ENCODE peak calls at places on chromosomes 7 and 10, in five cellular contexts. M is neural progenitor cell, N is lung, T is WERI-Rb-1, B is ascending aorta. A is an unnamed sample.

GRCh38 chr10:78190051-78190450 is 156.4 kb downstream of the RPS24 start:
- DNase-seq in B (no peak), M (no peak), T (no peak), N (no peak), A (no peak)

GRCh38 chr10:1086787-1087186 is 30.6 kb downstream of the WDR37 start:
- DNase-seq in B (no peak), M (no peak), T (no peak), N (no peak), A (no peak)

GRCh38 chr7:105480931-105481330 is 41.1 kb downstream of the PUS7 start:
- DNase-seq in N (no peak), B (no peak), T (no peak), M (no peak), A (no peak)

GRCh38 chr7:25710954-25711353 is 441.0 kb upstream of the NFE2L3 start:
- DNase-seq in B (no peak), N (no peak), T (no peak), M (no peak), A (no peak)

GRCh38 chr7:2143450-2143849 is 89.3 kb downstream of the MAD1L1 start:
- DNase-seq in N (no peak), T (no peak), B (no peak), M (no peak), A (no peak)

GRCh38 chr10:76085773-76086570 is 654.5 kb downstream of the LRMDA start:
- DNase-seq in T (no peak), N (no peak), B (no peak), M (no peak), A (no peak)

GRCh38 chr10:77274046-77274795 is 363.4 kb downstream of the KCNMA1 start:
- DNase-seq in B (no peak), M (peak), N (no peak), T (no peak), A (no peak)

GRCh38 chr7:90661290-90662151 is 65.4 kb downstream of the CDK14 start:
- DNase-seq in M (peak), B (no peak), N (no peak), T (peak), A (no peak)

GRCh38 chr10:7819126-7819470 is 793 bp downstream of the TAF3 start:
- DNase-seq in B (no peak), T (peak), N (peak), M (peak), A (peak)

GRCh38 chr10:124000792-124001201 is 92.6 kb downstream of the CHST15 start:
- DNase-seq in M (no peak), N (peak), T (no peak), B (no peak), A (no peak)

GRCh38 chr10:31274310-31274709 is 44.7 kb upstream of the ZEB1 start:
- DNase-seq in N (no peak), M (no peak), B (no peak), T (no peak), A (no peak)

GRCh38 chr10:88115968-88116367 is 252.5 kb downstream of the PTEN start:
- DNase-seq in T (no peak), N (no peak), M (no peak), B (no peak), A (no peak)

GRCh38 chr7:7821517-7821916 is 103.1 kb upstream of the RPA3 start:
- DNase-seq in B (no peak), M (peak), T (no peak), N (no peak), A (no peak)

GRCh38 chr10:71309919-71310318 is 9.1 kb upstream of the SLC29A3 start:
- DNase-seq in B (no peak), T (no peak), M (no peak), N (no peak), A (no peak)

GRCh38 chr7:138460649-138461607 is 869 bp downstream of the TRIM24 start:
- DNase-seq in M (peak), T (peak), B (no peak), N (peak), A (no peak)

GRCh38 chr7:50507898-50508470 is 57.2 kb downstream of the DDC start:
- DNase-seq in T (peak), B (no peak), M (peak), N (no peak), A (no peak)

GRCh38 chr7:152144557-152145245 is 119.2 kb downstream of the GALNT11 start:
- DNase-seq in N (no peak), T (no peak), M (no peak), B (no peak), A (no peak)

GRCh38 chr7:152149363-152149762 is 123.9 kb downstream of the GALNT11 start:
- DNase-seq in M (no peak), B (no peak), N (no peak), T (no peak), A (no peak)

GRCh38 chr7:152148706-152149105 is 123.2 kb downstream of the GALNT11 start:
- DNase-seq in M (no peak), N (no peak), B (no peak), T (no peak), A (no peak)

GRCh38 chr7:152142976-152143665 is 117.6 kb downstream of the GALNT11 start:
- DNase-seq in M (no peak), N (no peak), B (no peak), T (no peak), A (no peak)

GRCh38 chr7:152145853-152146466 is 120.5 kb downstream of the GALNT11 start:
- DNase-seq in T (peak), M (peak), B (no peak), N (no peak), A (no peak)
- TF ChIP-seq CTCF in T (peak), M (peak), B (peak), N (peak), A (no peak)

DNA sequence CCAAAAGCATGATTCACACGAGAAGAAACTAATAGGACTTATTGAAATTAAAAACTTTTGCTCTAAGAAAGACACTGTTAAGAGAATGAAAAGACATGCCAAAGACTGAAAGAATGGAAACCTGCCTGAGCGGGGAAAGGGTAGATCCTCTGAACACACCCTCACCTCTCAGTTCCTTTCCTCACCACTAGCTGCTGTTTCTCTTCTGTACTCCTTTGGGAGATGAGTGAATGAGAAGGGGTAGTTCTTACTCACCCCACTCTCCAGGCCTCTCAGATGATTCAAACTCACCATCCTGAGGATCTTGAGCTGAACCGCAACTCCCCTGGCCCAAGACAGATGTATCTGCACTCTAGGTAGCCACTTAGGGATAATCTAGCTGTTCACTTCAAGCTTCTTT is 41.9 kb downstream of the IQUB start:
- DNase-seq in B (no peak), M (no peak), N (no peak), T (no peak), A (no peak)
- TF ChIP-seq CTCF in B (no peak), M (peak), N (no peak), T (peak), A (no peak)

GRCh38 chr7:151115121-151115835 is 29.0 kb downstream of the AGAP3 start:
- DNase-seq in M (peak), T (no peak), N (no peak), B (no peak), A (no peak)
- TF ChIP-seq CTCF in M (peak), T (no peak), N (no peak), B (no peak), A (no peak)

DNA sequence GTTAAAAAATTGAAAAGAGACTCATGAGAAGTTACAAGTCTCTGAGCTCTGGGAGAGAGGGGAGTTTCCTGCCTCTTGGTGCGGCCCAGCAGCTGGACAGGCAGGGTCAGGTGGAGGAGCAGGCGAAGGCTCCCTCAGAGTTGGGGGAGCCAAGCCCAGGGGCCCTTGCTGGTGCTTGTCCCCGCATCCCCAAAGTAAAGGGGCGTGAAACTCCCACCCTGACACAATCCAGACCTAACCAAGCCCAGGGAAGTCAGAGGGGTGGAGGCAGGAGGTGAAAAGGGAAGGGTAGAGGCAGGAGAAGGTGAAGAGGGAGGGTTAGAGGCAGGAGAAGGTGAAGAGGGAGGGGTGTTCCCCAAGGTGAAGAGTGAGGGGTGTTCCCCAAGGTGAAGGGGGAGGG is 322.8 kb downstream of the GLRX3 start:
- DNase-seq in B (no peak), N (no peak), M (no peak), T (no peak), A (no peak)
- TF ChIP-seq CTCF in B (no peak), N (no peak), M (no peak), T (no peak), A (no peak)

DNA sequence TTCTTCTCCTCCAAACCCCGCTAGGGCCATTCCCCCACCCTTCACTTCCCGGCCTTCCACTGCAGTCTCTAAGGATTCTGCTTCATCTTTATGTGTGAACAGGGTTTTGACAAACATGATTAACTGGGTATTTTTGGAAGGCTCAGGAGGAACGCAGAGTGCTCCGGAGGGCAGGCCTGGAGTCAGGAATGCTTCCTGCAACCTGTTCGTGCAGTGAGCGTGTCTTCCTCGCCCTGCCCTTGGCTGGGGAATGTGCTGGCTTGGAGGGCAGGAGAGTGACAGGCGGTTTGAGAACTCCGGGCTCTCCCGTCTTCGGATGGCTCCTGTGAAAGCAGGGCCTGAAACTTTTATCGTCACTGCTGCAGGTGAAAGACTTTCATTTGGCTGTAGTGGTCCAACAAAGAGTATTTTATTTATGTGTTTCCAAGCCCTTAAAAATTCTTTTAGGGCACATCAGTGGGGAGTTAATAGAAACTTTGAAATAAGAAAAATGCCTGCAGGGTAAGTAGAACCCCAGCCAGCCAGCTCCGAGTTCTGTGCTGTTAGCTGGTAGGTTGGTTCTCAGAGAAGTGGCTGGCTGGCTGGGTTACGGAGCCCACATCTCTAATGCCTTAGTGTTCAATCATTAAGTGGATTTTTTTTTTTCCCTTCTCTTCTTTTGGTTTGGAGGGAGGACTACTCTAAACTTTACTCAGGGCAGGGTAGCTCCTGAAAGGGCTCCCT is 51.0 kb downstream of the TCF7L2 start:
- DNase-seq in B (no peak), M (peak), T (no peak), N (peak), A (no peak)
- TF ChIP-seq CTCF in B (peak), M (no peak), T (no peak), N (no peak), A (no peak)

GRCh38 chr10:104640339-104641149 is 546 bp upstream of the SORCS3 start:
- DNase-seq in B (no peak), M (peak), N (no peak), T (peak), A (no peak)

GRCh38 chr10:104639595-104640338 is 1.3 kb upstream of the SORCS3 start:
- DNase-seq in M (peak), N (no peak), T (peak), B (no peak), A (no peak)

GRCh38 chr10:104642001-104642270 is 846 bp downstream of the SORCS3 start:
- DNase-seq in N (no peak), M (peak), T (no peak), B (no peak), A (no peak)

GRCh38 chr10:104641150-104642000 is at the start of gene SORCS3:
- DNase-seq in T (peak), M (peak), N (no peak), B (no peak), A (no peak)

GRCh38 chr10:104638861-104639594 is 2.1 kb upstream of the SORCS3 start:
- DNase-seq in N (no peak), T (peak), M (peak), B (no peak), A (no peak)
- TF ChIP-seq CTCF in N (no peak), T (peak), M (peak), B (peak), A (no peak)

GRCh38 chr10:99487125-99487524 is 45.6 kb upstream of the NKX2-3 start:
- DNase-seq in N (no peak), T (no peak), B (no peak), M (no peak), A (no peak)

GRCh38 chr10:99484626-99485581 is 47.8 kb upstream of the NKX2-3 start:
- DNase-seq in B (no peak), M (peak), N (no peak), T (peak), A (no peak)
- TF ChIP-seq CTCF in B (no peak), M (peak), N (no peak), T (peak), A (no peak)

GRCh38 chr7:158933468-158934139 is 77.2 kb downstream of the DYNC2I1 start:
- DNase-seq in B (no peak), T (no peak), N (no peak), M (no peak), A (no peak)
- TF ChIP-seq CTCF in B (no peak), T (no peak), N (no peak), M (no peak), A (no peak)